ENCODE peak calls at places on chromosome 12, in five cellular contexts. One of them, this sample, is unnamed.

GRCh38 chr12:122860854-122861585 is 25.8 kb downstream of the HIP1R start:
- DNase-seq in GM19239: no peak
- DNase-seq in D341Med: peak
- DNase-seq in HT-29: no peak
- DNase-seq in NCI-H1694: no peak
- DNase-seq in this sample: no peak

GRCh38 chr12:63013302-63013701 is 78.4 kb upstream of the PPM1H start:
- DNase-seq in GM19239: no peak
- DNase-seq in D341Med: no peak
- DNase-seq in HT-29: no peak
- DNase-seq in NCI-H1694: no peak
- DNase-seq in this sample: no peak

GRCh38 chr12:98513379-98514318 is 1.7 kb upstream of the TMPO start:
- DNase-seq in GM19239: no peak
- DNase-seq in D341Med: no peak
- DNase-seq in HT-29: no peak
- DNase-seq in NCI-H1694: no peak
- DNase-seq in this sample: no peak

GRCh38 chr12:53532524-53533445 is 25.5 kb upstream of the NPFF start:
- DNase-seq in GM19239: no peak
- DNase-seq in D341Med: no peak
- DNase-seq in HT-29: no peak
- DNase-seq in NCI-H1694: peak
- DNase-seq in this sample: peak

GRCh38 chr12:120720234-120720968 is 5.2 kb upstream of the ACADS start:
- DNase-seq in GM19239: no peak
- DNase-seq in D341Med: peak
- DNase-seq in HT-29: no peak
- DNase-seq in NCI-H1694: no peak
- DNase-seq in this sample: no peak

GRCh38 chr12:106973545-106973944 is 13.4 kb downstream of the MTERF2 start:
- DNase-seq in GM19239: no peak
- DNase-seq in D341Med: no peak
- DNase-seq in HT-29: no peak
- DNase-seq in NCI-H1694: no peak
- DNase-seq in this sample: no peak

GRCh38 chr12:53788892-53789291 is 37.1 kb upstream of the CISTR start:
- DNase-seq in GM19239: no peak
- DNase-seq in D341Med: no peak
- DNase-seq in HT-29: no peak
- DNase-seq in NCI-H1694: no peak
- DNase-seq in this sample: no peak

GRCh38 chr12:102948941-102949352 is 8.5 kb upstream of the ASCL1 start:
- DNase-seq in GM19239: no peak
- DNase-seq in D341Med: peak
- DNase-seq in HT-29: peak
- DNase-seq in NCI-H1694: peak
- DNase-seq in this sample: peak

GRCh38 chr12:106997916-106998315 is 11.0 kb upstream of the MTERF2 start:
- DNase-seq in GM19239: no peak
- DNase-seq in D341Med: no peak
- DNase-seq in HT-29: no peak
- DNase-seq in NCI-H1694: no peak
- DNase-seq in this sample: no peak

GRCh38 chr12:120744922-120745493 is 19.4 kb downstream of the ACADS start:
- DNase-seq in GM19239: no peak
- DNase-seq in D341Med: no peak
- DNase-seq in HT-29: no peak
- DNase-seq in NCI-H1694: no peak
- DNase-seq in this sample: no peak

GRCh38 chr12:47415054-47415453 is 290.8 kb downstream of the RPAP3 start:
- DNase-seq in GM19239: no peak
- DNase-seq in D341Med: no peak
- DNase-seq in HT-29: no peak
- DNase-seq in NCI-H1694: no peak
- DNase-seq in this sample: no peak

This sample was measured in DMS 273 treated with DMSO at 0.1 percent for 48 hours.